ENCODE peak calls at places on chromosome 21, in five cellular contexts. B is activated B cell treated with CpG ODN at 0.5 μM for 24 hours, Q is AG04450, Z is neural progenitor cell, H is thoracic aorta. A is an unnamed sample.

GRCh38 chr21:15774590-15774989 is 44.8 kb downstream of the USP25 start:
- DNase-seq in B (no peak), Q (no peak), Z (no peak), H (no peak), A (no peak)

GRCh38 chr21:44847261-44848056 is 26.0 kb downstream of the PTTG1IP start:
- DNase-seq in B (peak), Q (no peak), Z (no peak), H (no peak), A (no peak)

GRCh38 chr21:46124083-46124925 is 26.4 kb downstream of the COL6A2 start:
- DNase-seq in B (peak), Q (no peak), Z (no peak), H (no peak), A (peak)

GRCh38 chr21:44299458-44300261 is at the start of gene PFKL:
- DNase-seq in B (peak), Q (no peak), Z (peak), H (no peak), A (no peak)

GRCh38 chr21:45880097-45881068 is 101.2 kb upstream of the COL6A1 start:
- DNase-seq in B (no peak), Q (no peak), Z (peak), H (peak), A (peak)

GRCh38 chr21:29473808-29474207 is 175.1 kb downstream of the BACH1 start:
- DNase-seq in B (no peak), Q (no peak), Z (no peak), H (no peak), A (no peak)

GRCh38 chr21:29130234-29130993 is at the start of gene MAP3K7CL:
- DNase-seq in B (no peak), Q (peak), Z (no peak), H (peak), A (no peak)

GRCh38 chr21:37758997-37759396 is 157.3 kb downstream of the KCNJ6 start:
- DNase-seq in B (no peak), Q (peak), Z (peak), H (no peak), A (peak)

GRCh38 chr21:44989538-44989888 is 49.7 kb downstream of the SLX9 start:
- DNase-seq in B (no peak), Q (peak), Z (no peak), H (no peak), A (no peak)

GRCh38 chr21:18529253-18529652 is 125.7 kb upstream of the TMPRSS15 start:
- DNase-seq in B (no peak), Q (no peak), Z (no peak), H (no peak), A (no peak)

DNA sequence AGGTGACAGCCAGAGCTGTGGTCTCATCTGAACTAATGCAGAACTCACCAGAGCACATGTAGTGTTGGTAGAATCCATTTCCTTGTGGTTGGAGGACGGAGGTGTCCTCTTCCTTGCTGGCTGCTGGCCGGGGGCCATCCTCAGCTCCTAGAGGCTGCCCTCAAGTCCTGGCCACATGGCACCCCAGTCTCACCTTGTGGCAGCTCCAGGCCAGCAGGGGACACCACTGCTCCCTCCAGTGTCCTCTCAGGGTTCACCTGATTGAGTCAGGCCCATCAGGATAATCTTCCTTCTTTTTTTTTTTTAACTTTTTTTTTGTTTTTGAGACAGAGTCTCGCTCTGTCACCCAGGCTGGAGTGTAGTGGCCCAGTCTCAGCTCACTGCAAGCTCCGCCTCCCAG is 2.9 kb downstream of the KCNE1 start:
- DNase-seq in B (no peak), Q (no peak), Z (no peak), H (no peak), A (no peak)
- TF ChIP-seq CTCF in B (no peak), Q (peak), Z (no peak), H (no peak), A (peak)

GRCh38 chr21:31218830-31219608 is 125.0 kb downstream of the TIAM1 start:
- DNase-seq in B (no peak), Q (no peak), Z (peak), H (peak), A (no peak)

GRCh38 chr21:31216206-31216605 is 127.9 kb downstream of the TIAM1 start:
- DNase-seq in B (no peak), Q (no peak), Z (no peak), H (no peak), A (no peak)

GRCh38 chr21:31213787-31214186 is 130.3 kb downstream of the TIAM1 start:
- DNase-seq in B (no peak), Q (no peak), Z (no peak), H (no peak), A (no peak)
- TF ChIP-seq CTCF in B (no peak), Q (peak), Z (no peak), H (no peak), A (no peak)

DNA sequence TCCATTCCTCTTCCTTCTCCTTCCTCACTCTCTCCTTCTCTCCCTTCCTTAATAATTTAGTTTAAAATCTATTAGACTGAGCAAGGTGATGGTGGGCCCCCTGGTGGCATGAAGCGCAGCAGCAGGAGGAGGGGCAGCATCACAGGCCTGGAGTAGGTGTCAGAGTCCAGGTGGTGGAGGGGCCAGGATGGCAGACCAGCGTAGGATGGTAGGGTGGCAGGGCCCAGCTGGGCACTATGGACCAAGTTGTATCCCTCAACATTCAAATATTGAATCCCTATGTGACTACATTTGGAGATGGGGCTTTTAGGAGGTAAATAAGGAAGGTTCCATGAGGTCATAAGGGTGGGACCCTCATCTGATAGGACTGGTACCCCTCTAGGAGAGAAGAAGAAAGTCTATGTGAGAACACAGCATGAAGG is 61.0 kb downstream of the WDR4 start:
- DNase-seq in B (no peak), Q (no peak), Z (peak), H (no peak), A (peak)
- TF ChIP-seq CTCF in B (peak), Q (peak), Z (peak), H (peak), A (peak)

GRCh38 chr21:39033878-39034589 is 149.2 kb downstream of the PSMG1 start:
- DNase-seq in B (no peak), Q (no peak), Z (no peak), H (no peak), A (no peak)
- TF ChIP-seq CTCF in B (no peak), Q (no peak), Z (no peak), H (no peak), A (no peak)

A was measured in CD14-positive monocyte.